ENCODE peak calls at places on chromosomes 16 and 17, in six cellular contexts. One of them, this sample, is unnamed.

GRCh38 chr16:3364774-3365427 is 9.2 kb downstream of the OR2C1 start:
- DNase-seq in GM23338: peak; percentile 56
- DNase-seq in amygdala: peak; percentile 80
- DNase-seq in posterior cingulate gyrus: peak; percentile 88
- DNase-seq in ureter: peak; percentile 86
- DNase-seq in colonic mucosa: peak; percentile 91
- DNase-seq in this sample: peak; percentile 92

GRCh38 chr17:38761612-38762011 is 9.1 kb downstream of the PSMB3 start:
- DNase-seq in GM23338: peak; percentile 81
- DNase-seq in colonic mucosa: peak; percentile 22
- DNase-seq in posterior cingulate gyrus: no peak
- DNase-seq in ureter: no peak
- DNase-seq in amygdala: no peak
- DNase-seq in this sample: no peak

GRCh38 chr16:72876221-72876620 is 171.7 kb downstream of the ZFHX3 start:
- DNase-seq in amygdala: no peak
- DNase-seq in colonic mucosa: peak; percentile 32
- DNase-seq in ureter: peak; percentile 63
- DNase-seq in GM23338: no peak
- DNase-seq in posterior cingulate gyrus: no peak
- DNase-seq in this sample: peak; percentile 78

GRCh38 chr17:40450175-40450574 is 6.9 kb downstream of the IGFBP4 start:
- DNase-seq in GM23338: peak; percentile 85
- DNase-seq in colonic mucosa: peak; percentile 92
- DNase-seq in posterior cingulate gyrus: no peak
- DNase-seq in ureter: no peak
- DNase-seq in amygdala: no peak
- DNase-seq in this sample: peak; percentile 34

GRCh38 chr17:54937018-54937417 is 31.4 kb downstream of the COX11 start:
- DNase-seq in ureter: no peak
- DNase-seq in posterior cingulate gyrus: no peak
- DNase-seq in colonic mucosa: no peak
- DNase-seq in GM23338: no peak
- DNase-seq in amygdala: no peak
- DNase-seq in this sample: no peak

GRCh38 chr17:80428796-80429195 is 13.8 kb downstream of the ENDOV start:
- DNase-seq in posterior cingulate gyrus: no peak
- DNase-seq in ureter: no peak
- DNase-seq in GM23338: no peak
- DNase-seq in amygdala: no peak
- DNase-seq in colonic mucosa: no peak
- DNase-seq in this sample: no peak

GRCh38 chr17:74759941-74760340 is 11.5 kb downstream of the NHERF1 start:
- DNase-seq in colonic mucosa: no peak
- DNase-seq in ureter: peak; percentile 79
- DNase-seq in posterior cingulate gyrus: no peak
- DNase-seq in GM23338: peak; percentile 54
- DNase-seq in amygdala: no peak
- DNase-seq in this sample: no peak

GRCh38 chr16:17467923-17468540 is 2.7 kb downstream of the XYLT1 start:
- DNase-seq in posterior cingulate gyrus: peak; percentile 72
- DNase-seq in colonic mucosa: peak; percentile 85
- DNase-seq in ureter: peak; percentile 74
- DNase-seq in GM23338: peak; percentile 85
- DNase-seq in amygdala: peak; percentile 34
- DNase-seq in this sample: peak; percentile 30

GRCh38 chr16:79001156-79001997 is 599.2 kb downstream of the MAF start:
- DNase-seq in colonic mucosa: no peak
- DNase-seq in amygdala: no peak
- DNase-seq in ureter: no peak
- DNase-seq in GM23338: peak; percentile 65
- DNase-seq in posterior cingulate gyrus: no peak
- DNase-seq in this sample: no peak

GRCh38 chr17:47987240-47987835 is 16.4 kb downstream of the CDK5RAP3 start:
- DNase-seq in GM23338: peak; percentile 53
- DNase-seq in amygdala: no peak
- DNase-seq in posterior cingulate gyrus: no peak
- DNase-seq in colonic mucosa: no peak
- DNase-seq in ureter: no peak
- DNase-seq in this sample: no peak

GRCh38 chr16:89210904-89211515 is 6.5 kb upstream of the ZNF778 start:
- DNase-seq in GM23338: no peak
- DNase-seq in colonic mucosa: no peak
- DNase-seq in amygdala: no peak
- DNase-seq in ureter: no peak
- DNase-seq in posterior cingulate gyrus: no peak
- DNase-seq in this sample: no peak

GRCh38 chr16:11297492-11298142 is 16.5 kb upstream of the PRM1 start:
- DNase-seq in amygdala: peak; percentile 39
- DNase-seq in posterior cingulate gyrus: peak; percentile 60
- DNase-seq in colonic mucosa: peak; percentile 66
- DNase-seq in GM23338: peak; percentile 70
- DNase-seq in ureter: peak; percentile 84
- DNase-seq in this sample: peak; percentile 86

GRCh38 chr17:45171338-45172231 is 9.9 kb downstream of the HEXIM2 start:
- DNase-seq in amygdala: no peak
- DNase-seq in posterior cingulate gyrus: no peak
- DNase-seq in colonic mucosa: peak; percentile 83
- DNase-seq in ureter: peak; percentile 80
- DNase-seq in GM23338: peak; percentile 74
- DNase-seq in this sample: no peak

GRCh38 chr17:17412331-17412730 is 64.5 kb upstream of the MED9 start:
- DNase-seq in amygdala: no peak
- DNase-seq in GM23338: no peak
- DNase-seq in colonic mucosa: no peak
- DNase-seq in posterior cingulate gyrus: no peak
- DNase-seq in ureter: no peak
- DNase-seq in this sample: no peak

GRCh38 chr17:9517396-9517795 is 58.2 kb downstream of the STX8 start:
- DNase-seq in GM23338: peak; percentile 37
- DNase-seq in colonic mucosa: no peak
- DNase-seq in ureter: no peak
- DNase-seq in amygdala: no peak
- DNase-seq in posterior cingulate gyrus: no peak
- DNase-seq in this sample: no peak

GRCh38 chr17:75475144-75475835 is 18.9 kb downstream of the TMEM94 start:
- DNase-seq in amygdala: no peak
- DNase-seq in ureter: no peak
- DNase-seq in GM23338: no peak
- DNase-seq in posterior cingulate gyrus: no peak
- DNase-seq in colonic mucosa: no peak
- DNase-seq in this sample: no peak

GRCh38 chr16:85419503-85420408 is 193.4 kb upstream of the GSE1 start:
- DNase-seq in GM23338: no peak
- DNase-seq in colonic mucosa: no peak
- DNase-seq in amygdala: no peak
- DNase-seq in posterior cingulate gyrus: no peak
- DNase-seq in ureter: no peak
- DNase-seq in this sample: no peak

GRCh38 chr16:68331879-68332410 is 21.1 kb downstream of the PRMT7 start:
- DNase-seq in posterior cingulate gyrus: no peak
- DNase-seq in ureter: no peak
- DNase-seq in GM23338: no peak
- DNase-seq in amygdala: no peak
- DNase-seq in colonic mucosa: no peak
- DNase-seq in this sample: no peak

GRCh38 chr16:68200120-68200783 is 35.7 kb downstream of the ESRP2 start:
- DNase-seq in GM23338: no peak
- DNase-seq in posterior cingulate gyrus: no peak
- DNase-seq in amygdala: no peak
- DNase-seq in ureter: no peak
- DNase-seq in colonic mucosa: no peak
- DNase-seq in this sample: no peak

GRCh38 chr16:87926246-87927194 is 9.8 kb downstream of the CA5A start:
- DNase-seq in posterior cingulate gyrus: no peak
- DNase-seq in colonic mucosa: no peak
- DNase-seq in amygdala: no peak
- DNase-seq in ureter: no peak
- DNase-seq in GM23338: no peak
- DNase-seq in this sample: no peak

GRCh38 chr17:32551186-32551955 is 64.6 kb downstream of the CDK5R1 start:
- DNase-seq in GM23338: no peak
- DNase-seq in ureter: no peak
- DNase-seq in posterior cingulate gyrus: no peak
- DNase-seq in amygdala: no peak
- DNase-seq in colonic mucosa: no peak
- DNase-seq in this sample: peak; percentile 25

GRCh38 chr16:68064791-68065365 is 20.3 kb upstream of the NFATC3 start:
- DNase-seq in amygdala: no peak
- DNase-seq in posterior cingulate gyrus: peak; percentile 64
- DNase-seq in ureter: peak; percentile 82
- DNase-seq in GM23338: peak; percentile 82
- DNase-seq in colonic mucosa: peak; percentile 77
- DNase-seq in this sample: peak; percentile 28

GRCh38 chr17:32285770-32286517 is 20.3 kb downstream of the RHBDL3 start:
- DNase-seq in GM23338: no peak
- DNase-seq in amygdala: peak; percentile 27
- DNase-seq in colonic mucosa: no peak
- DNase-seq in ureter: no peak
- DNase-seq in posterior cingulate gyrus: peak; percentile 84
- DNase-seq in this sample: no peak

GRCh38 chr16:88382491-88383400 is at the start of gene ZNF469:
- DNase-seq in GM23338: peak; percentile 57
- DNase-seq in posterior cingulate gyrus: no peak
- DNase-seq in ureter: no peak
- DNase-seq in amygdala: no peak
- DNase-seq in colonic mucosa: no peak
- DNase-seq in this sample: no peak